ENCODE peak calls at places on chromosomes 2 and 18, in four cellular contexts. One of them, this sample, is unnamed.

GRCh38 chr2:231920366-231920765 is 5.8 kb downstream of the NPPC start:
- DNase-seq in K562: no peak
- DNase-seq in GM12878: no peak
- DNase-seq in HepG2: no peak
- DNase-seq in this sample: no peak

GRCh38 chr2:189304360-189304759 is 124.8 kb upstream of the COL5A2 start:
- DNase-seq in K562: no peak
- DNase-seq in GM12878: no peak
- DNase-seq in HepG2: no peak
- DNase-seq in this sample: no peak

GRCh38 chr2:42138163-42139016 is 30.8 kb upstream of the EML4 start:
- DNase-seq in K562: no peak
- DNase-seq in GM12878: no peak
- DNase-seq in HepG2: no peak
- DNase-seq in this sample: no peak

GRCh38 chr18:30658306-30658705 is 384.2 kb downstream of the DSC3 start:
- DNase-seq in K562: peak; percentile 26
- DNase-seq in GM12878: no peak
- DNase-seq in HepG2: no peak
- DNase-seq in this sample: no peak

GRCh38 chr2:222049946-222050345 is 248.9 kb downstream of the PAX3 start:
- DNase-seq in K562: no peak
- DNase-seq in GM12878: no peak
- DNase-seq in HepG2: no peak
- DNase-seq in this sample: no peak

GRCh38 chr2:2757764-2758163 is 426.7 kb upstream of the MYT1L start:
- DNase-seq in K562: no peak
- DNase-seq in GM12878: peak; percentile 7
- DNase-seq in HepG2: no peak
- DNase-seq in this sample: no peak

GRCh38 chr18:44743626-44744025 is 62.9 kb downstream of the SETBP1 start:
- DNase-seq in K562: no peak
- DNase-seq in GM12878: no peak
- DNase-seq in HepG2: no peak
- DNase-seq in this sample: no peak

GRCh38 chr2:182384860-182385259 is 42.0 kb downstream of the PDE1A start:
- DNase-seq in K562: no peak
- DNase-seq in GM12878: no peak
- DNase-seq in HepG2: no peak
- DNase-seq in this sample: no peak

GRCh38 chr2:54897420-54898310 is 152.6 kb downstream of the RTN4 start:
- DNase-seq in K562: no peak
- DNase-seq in GM12878: no peak
- DNase-seq in HepG2: no peak
- DNase-seq in this sample: no peak

GRCh38 chr2:231545105-231545902 is 15.1 kb upstream of the NMUR1 start:
- DNase-seq in K562: peak; percentile 16
- DNase-seq in GM12878: peak; percentile 98
- DNase-seq in HepG2: no peak
- DNase-seq in this sample: no peak

GRCh38 chr18:7360606-7361170 is 129.8 kb downstream of the LRRC30 start:
- DNase-seq in K562: no peak
- DNase-seq in GM12878: no peak
- DNase-seq in HepG2: no peak
- DNase-seq in this sample: no peak

GRCh38 chr2:98295721-98296414 is 50.4 kb upstream of the CNGA3 start:
- DNase-seq in K562: peak; percentile 21
- DNase-seq in GM12878: no peak
- DNase-seq in HepG2: no peak
- DNase-seq in this sample: no peak

GRCh38 chr2:108220942-108221541 is 18.7 kb upstream of the SULT1C3 start:
- DNase-seq in K562: no peak
- DNase-seq in GM12878: no peak
- DNase-seq in HepG2: no peak
- DNase-seq in this sample: no peak

GRCh38 chr2:183034806-183035205 is 3.5 kb downstream of the NCKAP1 start:
- DNase-seq in K562: no peak
- DNase-seq in GM12878: no peak
- DNase-seq in HepG2: no peak
- DNase-seq in this sample: no peak

GRCh38 chr18:70420151-70420898 is 131.5 kb downstream of the SOCS6 start:
- DNase-seq in K562: no peak
- DNase-seq in GM12878: no peak
- DNase-seq in HepG2: peak; percentile 74
- DNase-seq in this sample: no peak

GRCh38 chr18:75660932-75661331 is 233.4 kb upstream of the SMIM21 start:
- DNase-seq in K562: no peak
- DNase-seq in GM12878: no peak
- DNase-seq in HepG2: no peak
- DNase-seq in this sample: no peak

GRCh38 chr2:226137201-226137811 is 662.3 kb downstream of the IRS1 start:
- DNase-seq in K562: no peak
- DNase-seq in GM12878: no peak
- DNase-seq in HepG2: peak; percentile 65
- DNase-seq in this sample: no peak

GRCh38 chr18:74222710-74223497 is 68.9 kb downstream of the CYB5A start:
- DNase-seq in K562: no peak
- DNase-seq in GM12878: no peak
- DNase-seq in HepG2: no peak
- DNase-seq in this sample: no peak

GRCh38 chr2:179129574-179130238 is 79.8 kb upstream of the CCDC141 start:
- DNase-seq in K562: peak; percentile 9
- DNase-seq in GM12878: no peak
- DNase-seq in HepG2: no peak
- DNase-seq in this sample: peak; percentile 8

GRCh38 chr2:188338463-188338862 is 46.8 kb downstream of the GULP1 start:
- DNase-seq in K562: no peak
- DNase-seq in GM12878: no peak
- DNase-seq in HepG2: no peak
- DNase-seq in this sample: no peak

GRCh38 chr2:225091336-225091735 is 49.1 kb upstream of the DOCK10 start:
- DNase-seq in K562: no peak
- DNase-seq in GM12878: no peak
- DNase-seq in HepG2: no peak
- DNase-seq in this sample: no peak

GRCh38 chr2:31253344-31254155 is 19.6 kb downstream of the EHD3 start:
- DNase-seq in K562: no peak
- DNase-seq in GM12878: no peak
- DNase-seq in HepG2: no peak
- DNase-seq in this sample: no peak

GRCh38 chr2:178804791-178805190 is 2.4 kb downstream of the TTN start:
- DNase-seq in K562: peak; percentile 58
- DNase-seq in GM12878: no peak
- DNase-seq in HepG2: peak; percentile 22
- DNase-seq in this sample: peak; percentile 47

GRCh38 chr2:140910683-140911082 is 1220.1 kb downstream of the LRP1B start:
- DNase-seq in K562: no peak
- DNase-seq in GM12878: no peak
- DNase-seq in HepG2: no peak
- DNase-seq in this sample: no peak

GRCh38 chr18:48670751-48671560 is 132.1 kb downstream of the CTIF start:
- DNase-seq in K562: no peak
- DNase-seq in GM12878: no peak
- DNase-seq in HepG2: no peak
- DNase-seq in this sample: no peak

GRCh38 chr2:217935245-217935879 is 67.4 kb downstream of the TNS1 start:
- DNase-seq in K562: no peak
- DNase-seq in GM12878: no peak
- DNase-seq in HepG2: no peak
- DNase-seq in this sample: no peak

GRCh38 chr2:67436221-67436620 is 39.1 kb downstream of the ETAA1 start:
- DNase-seq in K562: no peak
- DNase-seq in GM12878: no peak
- DNase-seq in HepG2: no peak
- DNase-seq in this sample: peak; percentile 25

GRCh38 chr2:37623971-37624897 is 47.2 kb downstream of the CDC42EP3 start:
- DNase-seq in K562: no peak
- DNase-seq in GM12878: peak; percentile 93
- DNase-seq in HepG2: no peak
- DNase-seq in this sample: no peak

GRCh38 chr2:51085679-51086078 is 53.7 kb upstream of the NRXN1 start:
- DNase-seq in K562: no peak
- DNase-seq in GM12878: no peak
- DNase-seq in HepG2: no peak
- DNase-seq in this sample: no peak

GRCh38 chr2:38601463-38602135 is 1.1 kb downstream of the HNRNPLL start:
- DNase-seq in K562: no peak
- DNase-seq in GM12878: no peak
- DNase-seq in HepG2: peak; percentile 44
- DNase-seq in this sample: no peak

GRCh38 chr2:80454628-80455027 is 150.1 kb upstream of the LRRTM1 start:
- DNase-seq in K562: no peak
- DNase-seq in GM12878: no peak
- DNase-seq in HepG2: no peak
- DNase-seq in this sample: no peak

GRCh38 chr2:95348609-95349567 is 51.7 kb downstream of the KCNIP3 start:
- DNase-seq in K562: no peak
- DNase-seq in GM12878: no peak
- DNase-seq in HepG2: no peak
- DNase-seq in this sample: no peak

GRCh38 chr2:12884713-12885282 is 168.1 kb downstream of the TRIB2 start:
- DNase-seq in K562: peak; percentile 8
- DNase-seq in GM12878: no peak
- DNase-seq in HepG2: no peak
- DNase-seq in this sample: no peak

GRCh38 chr2:21118302-21118920 is 5.4 kb upstream of the TDRD15 start:
- DNase-seq in K562: peak; percentile 8
- DNase-seq in GM12878: no peak
- DNase-seq in HepG2: peak; percentile 81
- DNase-seq in this sample: peak; percentile 20

GRCh38 chr2:42847596-42848151 is 55.3 kb upstream of the HAAO start:
- DNase-seq in K562: no peak
- DNase-seq in GM12878: no peak
- DNase-seq in HepG2: no peak
- DNase-seq in this sample: no peak

GRCh38 chr18:47287911-47288635 is 36.6 kb upstream of the SKOR2 start:
- DNase-seq in K562: no peak
- DNase-seq in GM12878: no peak
- DNase-seq in HepG2: no peak
- DNase-seq in this sample: no peak

GRCh38 chr2:54061272-54061671 is 54.1 kb upstream of the ACYP2 start:
- DNase-seq in K562: no peak
- DNase-seq in GM12878: no peak
- DNase-seq in HepG2: no peak
- DNase-seq in this sample: no peak

GRCh38 chr2:240916571-240917008 is 10.5 kb downstream of the CROCC2 start:
- DNase-seq in K562: no peak
- DNase-seq in GM12878: no peak
- DNase-seq in HepG2: no peak
- DNase-seq in this sample: no peak
- TF ChIP-seq FOXK2 in K562: no peak
- TF ChIP-seq FOXK2 in GM12878: no peak
- TF ChIP-seq FOXK2 in HepG2: no peak
- TF ChIP-seq FOXK2 in this sample: no peak

DNA sequence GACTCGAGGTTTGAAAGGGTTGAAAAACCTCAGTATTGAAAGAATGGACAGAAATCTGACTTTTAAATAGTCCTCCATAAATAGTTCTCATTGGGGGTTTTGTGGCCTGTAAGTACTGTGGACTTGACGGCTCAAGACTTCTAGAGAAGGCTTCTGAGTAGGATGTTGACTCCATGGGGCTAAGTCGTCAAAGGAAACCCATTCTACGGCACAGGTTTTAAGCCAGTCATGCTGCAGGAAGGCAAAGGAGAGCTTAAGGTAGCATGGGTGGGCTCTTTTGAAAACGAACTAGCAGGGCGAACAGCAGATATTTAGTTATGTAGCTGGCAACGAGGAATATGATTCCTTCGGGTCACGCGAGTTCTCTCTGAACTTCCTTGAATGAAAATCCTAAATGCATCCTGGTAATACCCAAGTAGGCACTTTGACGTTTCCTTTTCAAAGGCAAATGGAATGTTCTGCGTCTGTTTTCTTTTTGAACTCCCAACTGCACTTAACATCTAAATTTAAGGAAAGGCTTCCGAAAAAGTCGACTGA is 1.1 kb upstream of the NEDD4L start:
- DNase-seq in K562: no peak
- DNase-seq in GM12878: no peak
- DNase-seq in HepG2: no peak
- DNase-seq in this sample: no peak
- TF ChIP-seq FOXK2 in K562: no peak
- TF ChIP-seq FOXK2 in GM12878: no peak
- TF ChIP-seq FOXK2 in HepG2: no peak
- TF ChIP-seq FOXK2 in this sample: no peak

GRCh38 chr2:240760121-240760520 is 59.9 kb downstream of the KIF1A start:
- DNase-seq in K562: no peak
- DNase-seq in GM12878: no peak
- DNase-seq in HepG2: no peak
- DNase-seq in this sample: no peak
- TF ChIP-seq FOXK2 in K562: no peak
- TF ChIP-seq FOXK2 in GM12878: no peak
- TF ChIP-seq FOXK2 in HepG2: no peak
- TF ChIP-seq FOXK2 in this sample: no peak

DNA sequence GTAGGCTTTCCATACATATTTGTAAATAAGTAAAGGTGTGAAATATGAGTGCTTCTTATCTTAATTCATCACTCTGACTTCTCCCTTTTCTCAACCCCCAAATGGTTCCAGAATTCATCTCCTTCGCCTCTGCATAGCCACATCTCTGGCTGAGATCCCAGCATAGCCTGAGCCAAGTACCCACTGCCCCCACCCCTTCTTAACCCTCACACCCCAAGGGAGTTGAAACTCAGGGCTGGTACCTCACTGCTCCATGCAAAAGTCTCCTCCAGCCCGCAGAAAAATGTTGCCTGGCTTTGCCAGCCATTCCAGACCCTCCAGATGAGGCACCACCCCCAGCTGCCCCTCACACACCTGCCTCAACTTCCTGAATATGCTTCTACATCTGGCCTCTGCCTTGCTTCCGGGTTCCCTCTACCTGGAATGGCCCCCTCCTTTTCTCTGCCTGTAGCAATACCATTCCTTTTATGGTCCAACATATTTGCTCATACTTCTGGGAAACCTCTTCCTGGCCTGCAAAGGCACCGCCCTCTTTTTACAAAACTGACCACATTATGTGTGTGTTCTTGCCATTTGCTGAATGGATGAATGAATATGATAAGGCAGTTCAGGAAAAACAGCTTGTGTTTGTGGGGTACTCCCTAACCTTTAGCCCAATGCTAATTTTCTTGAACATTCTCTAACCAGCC is 112.8 kb downstream of the CELF4 start:
- DNase-seq in K562: no peak
- DNase-seq in GM12878: no peak
- DNase-seq in HepG2: no peak
- DNase-seq in this sample: no peak
- TF ChIP-seq FOXK2 in K562: no peak
- TF ChIP-seq FOXK2 in GM12878: no peak
- TF ChIP-seq FOXK2 in HepG2: no peak
- TF ChIP-seq FOXK2 in this sample: no peak

GRCh38 chr2:234483568-234484251 is 13.2 kb downstream of the ARL4C start:
- DNase-seq in K562: no peak
- DNase-seq in GM12878: peak; percentile 40
- DNase-seq in HepG2: no peak
- DNase-seq in this sample: no peak
- TF ChIP-seq FOXK2 in K562: no peak
- TF ChIP-seq FOXK2 in GM12878: no peak
- TF ChIP-seq FOXK2 in HepG2: no peak
- TF ChIP-seq FOXK2 in this sample: no peak

GRCh38 chr18:23540867-23541266 is 37.6 kb downstream of the RMC1 start:
- DNase-seq in K562: peak; percentile 61
- DNase-seq in GM12878: peak; percentile 43
- DNase-seq in HepG2: no peak
- DNase-seq in this sample: no peak
- TF ChIP-seq FOXK2 in K562: no peak
- TF ChIP-seq FOXK2 in GM12878: no peak
- TF ChIP-seq FOXK2 in HepG2: no peak
- TF ChIP-seq FOXK2 in this sample: no peak